ENCODE peak calls at places on chromosomes 7 and 10, in four cellular contexts. F, P, K and C are unnamed samples.

GRCh38 chr7:156603629-156604028 is 36.9 kb upstream of the RNF32 start:
- DNase-seq in F (no peak), P (no peak), K (no peak), C (no peak)

GRCh38 chr10:85187047-85187446 is 858.7 kb downstream of the CCSER2 start:
- DNase-seq in K (no peak), P (no peak), F (no peak), C (no peak)

GRCh38 chr10:1406172-1406975 is 331.0 kb downstream of the ADARB2 start:
- DNase-seq in F (no peak), K (no peak), P (peak; percentile 18), C (peak; percentile 42)

GRCh38 chr10:60654813-60655464 is 123.3 kb upstream of the CDK1 start:
- DNase-seq in P (no peak), K (no peak), F (no peak), C (no peak)

GRCh38 chr7:150432915-150433892 is 17.2 kb upstream of the GIMAP8 start:
- DNase-seq in F (peak; percentile 45), K (no peak), P (no peak), C (no peak)

GRCh38 chr7:35695628-35695888 is 623 bp upstream of the HERPUD2 start:
- DNase-seq in K (no peak), F (no peak), P (no peak), C (no peak)

GRCh38 chr10:67917169-67917568 is 32.7 kb downstream of the SIRT1 start:
- DNase-seq in F (no peak), P (no peak), K (no peak), C (no peak)

GRCh38 chr10:120034236-120034635 is 141.7 kb downstream of the SEC23IP start:
- DNase-seq in F (no peak), P (no peak), K (no peak), C (no peak)

GRCh38 chr7:18890134-18890533 is 227.3 kb downstream of the TWIST1 start:
- DNase-seq in K (peak; percentile 26), P (no peak), F (no peak), C (no peak)

GRCh38 chr7:74365320-74366022 is 76.3 kb downstream of the CLIP2 start:
- DNase-seq in K (peak; percentile 34), P (no peak), F (no peak), C (no peak)

GRCh38 chr10:51397695-51398094 is 301.7 kb downstream of the CSTF2T start:
- DNase-seq in F (no peak), K (peak; percentile 96), P (peak; percentile 89), C (no peak)

GRCh38 chr7:72321081-72321480 is 91.1 kb downstream of the CALN1 start:
- DNase-seq in K (no peak), P (no peak), F (no peak), C (no peak)

GRCh38 chr10:72275351-72276012 is 1.8 kb downstream of the DDIT4 start:
- DNase-seq in F (no peak), P (no peak), K (no peak), C (no peak)

GRCh38 chr7:29343379-29343778 is 148.8 kb downstream of the CHN2 start:
- DNase-seq in F (no peak), P (no peak), K (no peak), C (no peak)

GRCh38 chr7:77727936-77728701 is 31.9 kb downstream of the RSBN1L start:
- DNase-seq in F (no peak), P (no peak), K (peak; percentile 67), C (no peak)

GRCh38 chr10:101643546-101643945 is 51.4 kb downstream of the FBXW4 start:
- DNase-seq in K (no peak), P (no peak), F (no peak), C (no peak)

GRCh38 chr7:77887567-77887966 is 89.0 kb downstream of the PHTF2 start:
- DNase-seq in K (peak; percentile 30), F (no peak), P (no peak), C (no peak)

GRCh38 chr10:118003146-118003545 is 43.6 kb downstream of the RAB11FIP2 start:
- DNase-seq in F (no peak), P (no peak), K (no peak), C (no peak)

GRCh38 chr10:90175161-90175681 is 473.8 kb downstream of the KIF20B start:
- DNase-seq in K (no peak), F (no peak), P (no peak), C (no peak)
- TF ChIP-seq POLR2AphosphoS5 in K (no peak), F (no peak), P (peak; percentile 52), C (no peak)

GRCh38 chr7:138000081-138000701 is 1.7 kb downstream of the CREB3L2 start:
- DNase-seq in K (peak; percentile 73), F (peak; percentile 82), P (peak; percentile 33), C (no peak)
- TF ChIP-seq POLR2A in K (no peak), F (no peak), P (no peak), C (no peak)

DNA sequence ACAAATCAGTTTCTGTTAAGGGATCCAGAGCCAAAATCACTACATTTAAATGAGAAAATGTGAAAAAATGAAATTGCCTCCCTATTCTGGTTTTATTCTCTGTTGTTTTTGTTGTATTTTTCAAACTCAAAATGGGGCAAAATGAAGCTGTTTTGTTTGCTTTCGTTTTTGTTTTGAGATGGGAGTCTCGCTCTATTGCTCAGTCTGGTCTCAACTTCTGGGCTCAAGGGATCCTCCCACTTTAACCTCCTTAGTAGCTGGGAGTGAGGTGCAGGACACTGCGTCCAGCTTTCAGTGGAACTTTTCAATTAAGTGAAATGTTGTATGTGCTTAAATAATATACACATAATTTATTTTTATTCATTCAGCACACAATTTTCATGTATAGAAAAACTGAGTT is 205.0 kb downstream of the SORCS1 start:
- DNase-seq in K (no peak), F (no peak), P (no peak), C (no peak)
- H3K27ac ChIP-seq in K (no peak overlapping the region), F (no peak overlapping the region), P (no peak overlapping the region), C (peak overlapping the region; percentile 17)

GRCh38 chr10:29619273-29619672 is 15.5 kb downstream of the SVIL start:
- DNase-seq in F (peak; percentile 6), K (no peak), P (no peak), C (no peak)
- TF ChIP-seq POLR2AphosphoS5 in F (no peak), K (no peak), P (peak; percentile 32), C (no peak)

GRCh38 chr10:18660816-18661431 is 1.7 kb downstream of the ARL5B start:
- DNase-seq in K (no peak), F (no peak), P (no peak), C (no peak)

GRCh38 chr10:18659784-18660561 is 742 bp downstream of the ARL5B start:
- DNase-seq in P (peak; percentile 53), F (no peak), K (no peak), C (no peak)

GRCh38 chr10:18665079-18665478 is 5.8 kb downstream of the ARL5B start:
- DNase-seq in K (no peak), P (no peak), F (no peak), C (no peak)

GRCh38 chr10:18658301-18658991 is 785 bp upstream of the ARL5B start:
- DNase-seq in F (no peak), K (peak; percentile 44), P (no peak), C (peak; percentile 84)

DNA sequence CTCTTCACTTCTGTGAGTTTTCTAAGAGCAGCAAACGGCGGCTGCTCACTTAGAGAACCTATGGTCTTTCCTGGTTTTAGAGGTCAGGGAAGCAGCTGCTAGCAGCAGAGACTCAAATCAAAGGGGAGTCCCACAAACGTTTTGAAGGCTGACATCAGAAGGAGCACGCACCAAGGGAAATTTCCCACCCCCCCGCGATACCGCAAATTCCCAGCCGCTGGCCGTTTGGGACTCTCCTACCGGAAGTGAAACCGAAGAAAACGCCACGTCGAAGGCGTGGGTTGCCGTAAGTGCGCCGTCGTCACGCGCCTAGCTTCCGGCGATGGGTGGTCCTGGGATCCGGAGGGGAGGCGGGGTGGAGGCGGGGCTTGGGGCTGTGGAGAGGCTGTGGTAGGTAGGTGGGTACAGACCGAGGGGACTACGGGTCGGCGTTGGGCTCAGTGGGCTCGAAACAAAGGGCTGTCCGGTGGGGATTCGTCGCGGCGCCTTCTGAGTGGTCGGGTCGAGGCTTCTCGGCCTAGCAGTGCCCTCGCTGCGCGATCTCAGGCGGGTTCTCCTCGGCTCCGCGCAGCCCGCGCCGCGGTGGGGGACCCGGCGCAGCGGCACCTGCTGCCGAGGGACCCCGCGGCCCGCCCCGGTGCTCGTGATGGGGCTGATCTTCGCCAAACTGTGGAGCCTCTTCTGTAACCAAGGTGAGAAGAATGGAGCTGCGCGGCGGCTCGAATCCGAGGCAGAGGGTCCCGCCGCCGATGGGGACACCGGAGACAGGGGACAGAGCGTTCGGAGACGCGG is at the start of gene ARL5B:
- DNase-seq in P (peak; percentile 98), F (peak; percentile 99), K (peak; percentile 98), C (peak; percentile 99)
- TF ChIP-seq POLR2A in P (no peak), F (peak; percentile 31), K (peak; percentile 89), C (no peak)

GRCh38 chr7:159193543-159193942 is 48.9 kb upstream of the VIPR2 start:
- DNase-seq in F (no peak), P (no peak), K (no peak), C (no peak)
- H3K27ac ChIP-seq in F (no peak overlapping the region), P (no peak overlapping the region), K (no peak overlapping the region), C (no peak overlapping the region)

GRCh38 chr10:4081691-4082111 is 296.7 kb upstream of the KLF6 start:
- DNase-seq in F (no peak), P (no peak), K (no peak), C (no peak)

GRCh38 chr10:4082851-4083250 is 297.8 kb upstream of the KLF6 start:
- DNase-seq in K (peak; percentile 63), F (no peak), P (no peak), C (no peak)

GRCh38 chr10:4086041-4086886 is 301.3 kb upstream of the KLF6 start:
- DNase-seq in P (no peak), F (no peak), K (peak; percentile 77), C (no peak)

GRCh38 chr10:4080225-4080624 is 295.2 kb upstream of the KLF6 start:
- DNase-seq in K (no peak), F (no peak), P (no peak), C (no peak)

DNA sequence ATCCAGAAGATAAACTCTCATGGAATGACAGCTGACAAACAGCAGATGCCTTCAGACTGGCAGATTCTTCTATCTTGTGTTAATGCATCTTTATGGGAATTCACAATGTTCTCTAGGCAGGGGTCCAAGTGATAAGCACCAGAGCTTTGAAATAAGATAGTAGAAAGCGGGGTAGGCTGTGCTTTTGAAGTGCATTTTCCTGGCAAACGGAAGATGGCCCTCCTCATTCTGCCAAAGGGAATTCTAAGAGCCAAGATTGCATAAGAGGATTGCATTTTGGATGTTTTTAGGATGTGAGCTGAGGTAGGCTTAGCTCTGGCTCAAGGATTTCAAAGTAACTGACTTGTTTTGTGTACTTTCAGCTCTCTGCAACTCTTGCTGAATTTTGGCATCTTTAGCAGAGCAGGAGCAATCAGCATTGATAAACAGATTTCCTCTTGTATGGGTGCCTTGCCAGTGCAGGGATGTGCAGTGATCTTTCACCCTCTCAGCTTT is 298.5 kb upstream of the KLF6 start:
- DNase-seq in K (peak; percentile 36), F (no peak), P (no peak), C (no peak)
- TF ChIP-seq POLR2AphosphoS5 in K (no peak), F (peak; percentile 61), P (peak; percentile 43), C (no peak)

DNA sequence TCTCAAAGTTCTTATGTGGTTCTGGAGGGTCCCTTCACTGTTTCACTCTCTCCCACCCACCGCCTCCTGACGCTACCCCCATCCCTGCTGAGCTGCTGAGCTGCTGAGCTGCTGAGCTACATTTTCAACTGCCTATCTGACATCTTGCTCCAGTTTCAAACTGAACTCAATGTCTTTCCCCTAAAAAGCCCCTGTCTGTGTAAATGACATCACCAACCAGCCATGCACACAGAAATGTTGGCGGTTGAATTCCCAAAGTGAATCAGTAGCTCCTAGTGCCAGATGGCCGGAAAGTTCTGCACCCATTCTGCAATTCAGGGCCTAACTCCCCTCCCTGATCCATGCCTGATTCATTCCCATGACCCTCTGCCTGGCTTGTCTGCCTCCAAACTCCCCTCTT is 71.2 kb downstream of the WNT2 start:
- DNase-seq in K (no peak), F (no peak), P (no peak), C (no peak)
- TF ChIP-seq POLR2A in K (no peak), F (no peak), P (no peak), C (no peak)